ENCODE peak calls at places on chromosomes 6 and 20, in eight cellular contexts. G is neural progenitor cell; M is ovary; J is lower lobe of right lung; S is hepatocyte; I is A549; R is CD8-positive, alpha-beta memory T cell; P is MM.1S. W is an unnamed sample.

GRCh38 chr20:1900321-1900791 is 5.1 kb downstream of the SIRPA start:
- DNase-seq in S (peak; percentile 88), M (no peak), R (no peak), J (no peak), I (peak; percentile 98), G (peak; percentile 84), P (peak; percentile 48), W (peak; percentile 67)

GRCh38 chr6:114315841-114316595 is 26.8 kb downstream of the HS3ST5 start:
- DNase-seq in J (no peak), P (no peak), G (no peak), M (no peak), R (no peak), S (no peak), I (no peak), W (no peak)

GRCh38 chr6:36442671-36443497 is at the start of the genes KCTD20 and PXT1:
- DNase-seq in I (peak; percentile 75), R (peak; percentile 76), P (peak; percentile 90), J (peak; percentile 94), M (peak; percentile 89), S (peak; percentile 96), G (peak; percentile 92), W (peak; percentile 79)

GRCh38 chr6:53974941-53975340 is 136.3 kb upstream of the MLIP start:
- DNase-seq in P (no peak), G (no peak), J (no peak), R (no peak), S (no peak), I (no peak), M (no peak), W (no peak)

GRCh38 chr6:157533397-157533814 is 152.4 kb downstream of the ZDHHC14 start:
- DNase-seq in S (no peak), R (no peak), G (peak; percentile 77), M (no peak), P (no peak), I (no peak), J (no peak), W (no peak)

GRCh38 chr6:138296786-138297185 is 78.5 kb upstream of the PBOV1 start:
- DNase-seq in S (no peak), M (no peak), P (no peak), R (no peak), J (no peak), G (no peak), I (no peak), W (no peak)

GRCh38 chr6:160979063-160979708 is 12.4 kb upstream of the MAP3K4 start:
- DNase-seq in G (no peak), P (no peak), J (no peak), S (no peak), R (no peak), M (no peak), I (no peak), W (no peak)

GRCh38 chr6:78192057-78192456 is 539.2 kb downstream of the MEI4 start:
- DNase-seq in G (no peak), I (no peak), S (no peak), M (no peak), J (no peak), P (peak; percentile 7), R (no peak), W (no peak)

GRCh38 chr6:156060013-156060412 is 604.4 kb upstream of the NOX3 start:
- DNase-seq in S (no peak), G (no peak), R (no peak), J (no peak), M (no peak), P (no peak), I (no peak), W (no peak)

GRCh38 chr20:41969656-41970055 is 351.5 kb upstream of the CHD6 start:
- DNase-seq in G (no peak), M (no peak), R (no peak), S (no peak), P (no peak), I (no peak), J (no peak), W (no peak)

GRCh38 chr6:53939830-53940229 is 145.0 kb downstream of the LRRC1 start:
- DNase-seq in M (no peak), R (no peak), I (no peak), J (no peak), S (no peak), G (no peak), P (no peak), W (no peak)

GRCh38 chr20:61812771-61813485 is 252.8 kb downstream of the TAF4 start:
- DNase-seq in R (no peak), M (peak; percentile 7), I (no peak), P (no peak), J (peak; percentile 23), G (no peak), S (no peak), W (peak; percentile 48)

GRCh38 chr6:148317739-148318138 is 24.9 kb upstream of the SASH1 start:
- DNase-seq in P (no peak), R (no peak), G (no peak), I (no peak), S (no peak), J (no peak), M (no peak), W (no peak)

GRCh38 chr6:157184202-157185015 is 138.9 kb downstream of the TMEM242 start:
- DNase-seq in I (peak; percentile 52), G (peak; percentile 80), R (peak; percentile 56), J (peak; percentile 80), P (no peak), S (peak; percentile 78), M (peak; percentile 76), W (peak; percentile 74)

GRCh38 chr6:16688984-16689636 is 72.2 kb downstream of the ATXN1 start:
- DNase-seq in M (no peak), G (no peak), R (no peak), P (no peak), I (no peak), S (no peak), J (no peak), W (peak; percentile 55)

DNA sequence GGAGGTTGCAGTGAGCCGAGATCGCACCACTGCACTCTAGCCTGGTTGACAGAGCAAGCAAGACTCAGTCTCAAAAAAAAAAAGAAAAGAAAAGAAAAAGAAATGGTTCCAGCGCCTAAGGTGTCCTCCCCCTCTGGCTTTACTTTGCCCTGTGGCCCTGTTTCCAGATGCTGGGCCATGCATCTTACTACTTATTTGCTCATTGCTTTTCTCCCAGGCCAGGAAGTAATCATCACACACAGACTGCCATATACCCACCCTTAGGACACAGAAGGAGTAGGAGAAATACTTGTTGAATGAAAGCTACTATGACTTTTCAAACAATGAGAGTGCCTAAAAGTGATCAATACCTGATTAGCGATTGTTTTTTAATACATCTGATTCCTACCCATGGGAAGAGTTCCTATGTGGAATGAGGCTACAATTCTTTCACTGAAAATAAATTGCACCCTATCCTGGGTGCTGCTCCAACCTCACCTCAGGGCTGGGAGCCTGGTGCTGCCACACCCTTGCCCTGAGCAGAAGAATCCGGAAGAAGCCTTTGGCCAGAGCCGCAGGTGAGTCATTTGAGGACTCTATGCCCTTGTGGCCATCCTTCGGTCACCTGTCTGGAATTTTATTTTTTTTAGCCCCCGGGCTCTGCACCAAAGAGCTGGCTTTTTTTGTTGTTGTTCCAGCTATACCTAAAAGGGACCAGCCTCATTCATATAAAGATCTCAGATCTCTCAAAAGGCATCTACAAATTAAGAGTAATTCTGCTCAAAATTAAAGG is 22.7 kb upstream of the TFAP2C start:
- DNase-seq in G (no peak), S (peak; percentile 54), M (no peak), R (no peak), I (no peak), P (no peak), J (no peak), W (peak; percentile 96)
- H3K27ac ChIP-seq in G (no peak overlapping the region), S (peak overlapping the region; percentile 3), M (no peak overlapping the region), R (no peak overlapping the region), I (no peak overlapping the region), P (no peak overlapping the region), J (no peak overlapping the region), W (peak overlapping the region; percentile 18)

DNA sequence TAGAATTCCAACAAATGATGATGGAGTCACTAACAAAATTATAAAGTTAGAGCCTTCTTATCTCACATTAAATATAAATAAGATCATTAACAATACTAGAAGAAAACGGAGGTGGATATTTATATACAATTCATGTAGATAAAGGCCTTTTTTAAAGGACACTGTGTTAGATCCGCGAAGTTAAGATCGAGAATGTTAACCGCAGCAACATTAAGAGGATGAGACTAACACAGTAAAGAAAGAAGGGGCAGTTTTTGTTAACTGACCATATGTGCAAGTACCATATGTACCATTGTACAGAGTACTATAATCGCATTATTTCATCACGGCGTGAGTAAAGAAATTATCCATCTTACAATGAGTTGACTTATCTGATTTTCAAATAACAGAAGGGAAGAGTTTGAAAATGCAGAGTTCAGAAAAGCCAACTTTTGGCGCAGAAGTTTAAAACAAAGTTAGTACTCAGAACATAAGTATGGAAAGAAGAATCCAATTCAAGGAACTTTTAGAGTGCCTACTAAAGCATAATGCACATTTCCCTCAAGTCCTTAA is 1.4 kb downstream of the FBXL4 start:
- DNase-seq in P (no peak), M (no peak), G (no peak), J (no peak), S (no peak), R (no peak), I (no peak), W (no peak)
- H3K27ac ChIP-seq in P (peak overlapping the region; percentile 81), M (no peak overlapping the region), G (no peak overlapping the region), J (no peak overlapping the region), S (peak overlapping the region; percentile 98), R (peak overlapping the region; percentile 78), I (peak overlapping the region; percentile 99), W (no peak overlapping the region)

DNA sequence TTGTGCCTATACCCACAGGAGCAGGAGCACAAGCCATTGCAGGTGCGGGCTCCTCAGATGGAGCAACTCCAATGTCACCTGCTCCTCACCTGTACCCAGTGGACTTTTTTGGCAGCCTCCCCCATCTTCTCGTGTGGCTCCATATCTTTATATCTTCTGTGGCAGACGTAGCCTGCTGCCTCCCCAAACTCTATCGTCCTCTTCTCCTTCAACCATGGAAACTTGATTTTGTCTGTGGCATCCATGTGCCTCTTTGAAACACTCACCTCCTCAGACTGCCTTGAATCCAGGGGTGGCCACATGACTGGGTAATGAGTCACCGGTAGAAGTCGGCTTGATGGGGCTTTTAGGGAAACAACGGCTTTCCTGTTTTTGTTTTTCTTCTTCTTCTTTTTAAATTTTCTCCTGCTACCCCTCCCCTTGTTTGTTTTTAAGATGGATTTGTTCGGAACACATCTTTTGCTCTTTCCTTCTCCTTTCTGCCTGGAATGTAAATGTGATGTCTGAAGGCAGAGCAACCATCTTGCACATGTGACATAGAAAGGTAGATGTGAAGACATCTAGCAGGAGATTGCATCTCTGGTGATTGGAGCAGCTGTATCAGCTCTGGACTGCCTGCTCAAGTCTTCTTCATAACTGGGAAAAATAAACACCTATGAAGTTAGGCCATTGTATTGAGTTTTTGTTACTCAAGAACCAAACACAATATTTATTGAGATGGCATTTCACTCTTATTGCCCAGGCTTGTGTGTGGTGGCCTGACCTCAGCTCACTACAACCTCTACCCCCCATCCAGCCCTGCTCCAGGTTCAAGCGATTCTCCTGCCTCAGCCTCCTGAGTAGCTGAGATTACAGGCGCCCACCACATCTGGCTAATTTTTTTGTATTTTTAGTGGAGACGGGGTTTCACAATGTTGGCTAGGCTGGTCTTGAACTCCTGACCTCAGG is 69.9 kb upstream of the DDR1 start:
- DNase-seq in M (no peak), J (no peak), S (peak; percentile 60), G (no peak), I (peak; percentile 49), R (no peak), P (no peak), W (peak; percentile 77)
- H3K27ac ChIP-seq in M (no peak overlapping the region), J (no peak overlapping the region), S (peak overlapping the region; percentile 94), G (no peak overlapping the region), I (peak overlapping the region; percentile 90), R (peak overlapping the region; percentile 73), P (no peak overlapping the region), W (peak overlapping the region; percentile 84)

DNA sequence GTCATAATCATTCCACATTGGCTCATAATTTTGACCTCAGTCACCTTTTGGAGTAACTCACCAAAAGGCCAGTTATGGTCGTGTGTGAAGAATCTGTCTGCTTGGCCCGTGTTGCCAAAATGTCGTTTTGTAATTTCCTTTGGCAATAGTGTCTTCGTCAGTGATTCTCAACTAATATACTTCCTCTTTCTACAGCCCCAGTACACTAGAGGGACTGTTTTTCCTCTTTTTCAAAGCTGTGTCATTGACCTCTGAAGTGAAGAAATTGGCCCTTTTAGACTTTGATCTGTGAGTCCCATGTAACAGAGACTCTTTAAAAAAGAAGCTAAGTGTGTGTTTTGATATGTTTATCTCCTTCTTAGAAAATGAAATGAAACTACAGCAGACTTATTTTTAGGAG is 5.2 kb downstream of the FOXO3 start:
- DNase-seq in I (no peak), J (no peak), P (peak; percentile 54), R (no peak), G (no peak), M (peak; percentile 63), S (no peak), W (no peak)
- H3K27ac ChIP-seq in I (no peak overlapping the region), J (peak overlapping the region; percentile 100), P (peak overlapping the region; percentile 96), R (no peak overlapping the region), G (no peak overlapping the region), M (no peak overlapping the region), S (peak overlapping the region; percentile 18), W (no peak overlapping the region)

W was measured in RWPE1.